ENCODE peak calls at places on chromosome 16, in ten cellular contexts. F is NCI-H1417; Q is ACHN; D is Ammon's horn; U is stimulated activated CD8-positive, alpha-beta memory T cell treated with anti-CD3 and anti-CD28 coated beads, Interleukin-15, amount 100 ng/mL, for 24 hours; N is SW480; S is mesendoderm; Z is PC-9; I is activated gamma-delta T cell treated with anti-CD3 and anti-CD28 coated beads, Interleukin-2, amount 50 U/mL, for 16 hours; R is RWPE1. T is an unnamed sample.

GRCh38 chr16:81601601-81602251 is 157.1 kb downstream of the CMIP start:
- DNase-seq in N (no peak), Z (no peak), F (no peak), S (no peak), Q (no peak), I (no peak), R (no peak), D (no peak), U (no peak), T (no peak)

GRCh38 chr16:67726106-67727034 is 7.3 kb upstream of the GFOD2 start:
- DNase-seq in S (no peak), Z (no peak), Q (no peak), U (no peak), N (no peak), F (no peak), R (no peak), D (no peak), I (no peak), T (no peak)

GRCh38 chr16:66587881-66588600 is 8.8 kb downstream of the CMTM2 start:
- DNase-seq in U (no peak), R (no peak), N (no peak), F (no peak), Z (no peak), D (no peak), S (no peak), Q (no peak), I (no peak), T (no peak)

GRCh38 chr16:4908854-4909401 is 28.0 kb downstream of the PPL start:
- DNase-seq in I (no peak), U (no peak), F (no peak), D (no peak), Q (no peak), Z (no peak), S (no peak), R (no peak), N (no peak), T (no peak)

GRCh38 chr16:81817296-81817695 is 38.2 kb downstream of the PLCG2 start:
- DNase-seq in I (no peak), Q (no peak), S (no peak), Z (no peak), D (no peak), R (no peak), U (no peak), N (no peak), F (no peak), T (no peak)

GRCh38 chr16:912322-912683 is 58.5 kb downstream of the LMF1 start:
- DNase-seq in Q (no peak), U (no peak), D (no peak), R (no peak), I (no peak), N (no peak), F (no peak), S (no peak), Z (no peak), T (no peak)

GRCh38 chr16:2597560-2597902 is 59.7 kb downstream of the PDPK1 start:
- DNase-seq in N (no peak), U (no peak), F (no peak), R (no peak), S (no peak), Q (no peak), I (no peak), D (no peak), Z (no peak), T (no peak)

GRCh38 chr16:83826146-83826913 is 18.6 kb downstream of the HSBP1 start:
- DNase-seq in S (peak), R (peak), Q (peak), I (peak), Z (peak), D (peak), N (peak), U (peak), F (peak), T (peak)

GRCh38 chr16:11497851-11498289 is 88.8 kb downstream of the LITAF start:
- DNase-seq in S (peak), N (peak), U (no peak), I (no peak), F (no peak), Q (peak), D (no peak), Z (no peak), R (peak), T (peak)

GRCh38 chr16:82585675-82586074 is 41.1 kb upstream of the CDH13 start:
- DNase-seq in Q (no peak), D (no peak), I (no peak), F (no peak), N (no peak), Z (no peak), S (peak), R (no peak), U (no peak), T (peak)

GRCh38 chr16:83706394-83706793 is 101.4 kb upstream of the HSBP1 start:
- DNase-seq in Z (no peak), N (no peak), S (no peak), I (no peak), Q (peak), U (no peak), F (no peak), R (no peak), D (no peak), T (no peak)

GRCh38 chr16:54928421-54929089 is 2.1 kb upstream of the IRX5 start:
- DNase-seq in N (peak), Q (peak), U (no peak), R (peak), I (no peak), F (peak), Z (peak), S (peak), D (peak), T (peak)

GRCh38 chr16:10868562-10869469 is 8.2 kb upstream of the CIITA start:
- DNase-seq in Z (no peak), R (no peak), Q (no peak), S (no peak), D (peak), U (no peak), N (no peak), I (no peak), F (no peak), T (no peak)

GRCh38 chr16:88353232-88353631 is 29.5 kb upstream of the ZNF469 start:
- DNase-seq in D (no peak), I (no peak), Z (no peak), U (no peak), N (no peak), S (no peak), Q (no peak), F (no peak), R (no peak), T (no peak)

GRCh38 chr16:86196687-86197391 is 297.9 kb downstream of the IRF8 start:
- DNase-seq in S (no peak), D (no peak), Z (no peak), R (no peak), I (no peak), Q (no peak), U (no peak), N (no peak), F (no peak), T (no peak)